ENCODE peak calls at places on chromosomes 1 and 21, in ten cellular contexts. B is epithelial cell of esophagus, N is WTC11, E is cardiac fibroblast, I is right lobe of liver, H is lung, K is bronchial epithelial cell, J is heart right ventricle, M is upper lobe of right lung, Z is astrocyte of the spinal cord. Y is an unnamed sample.

GRCh38 chr1:183209533-183210158 is 23.6 kb downstream of the LAMC2 start:
- DNase-seq in J (no peak), M (no peak), E (peak), H (no peak), K (peak), B (peak), N (no peak), I (no peak), Z (peak), Y (no peak)

GRCh38 chr1:245205396-245205795 is 50.6 kb downstream of the KIF26B start:
- DNase-seq in Z (no peak), H (no peak), M (no peak), N (no peak), E (no peak), K (no peak), J (no peak), I (no peak), B (no peak), Y (no peak)

GRCh38 chr1:220776725-220777326 is 9.9 kb upstream of the MTARC1 start:
- DNase-seq in M (peak), E (peak), K (peak), N (peak), Z (peak), I (peak), H (peak), B (peak), J (peak), Y (peak)

GRCh38 chr21:38819719-38820147 is 14.0 kb downstream of the ETS2 start:
- DNase-seq in N (no peak), B (peak), Z (peak), M (no peak), J (no peak), I (no peak), E (no peak), H (peak), K (peak), Y (no peak)

GRCh38 chr1:203290261-203291089 is 14.8 kb upstream of the BTG2 start:
- DNase-seq in B (peak), N (peak), Z (peak), K (peak), M (peak), E (peak), J (peak), H (peak), I (peak), Y (peak)

GRCh38 chr1:17671741-17672140 is 83.4 kb upstream of the ACTL8 start:
- DNase-seq in N (peak), H (no peak), M (no peak), B (no peak), J (no peak), Z (no peak), K (no peak), I (no peak), E (no peak), Y (no peak)

GRCh38 chr21:32604484-32604883 is 7.7 kb downstream of the CFAP298 start:
- DNase-seq in E (no peak), J (no peak), K (no peak), M (no peak), N (peak), I (no peak), H (no peak), Z (no peak), B (no peak), Y (no peak)

GRCh38 chr1:244050835-244051444 is at the start of gene ZBTB18:
- DNase-seq in K (no peak), N (no peak), J (peak), Z (peak), B (no peak), E (peak), H (no peak), M (no peak), I (no peak), Y (no peak)

GRCh38 chr21:18603246-18603645 is 199.7 kb upstream of the TMPRSS15 start:
- DNase-seq in I (no peak), E (no peak), K (no peak), M (no peak), H (no peak), Z (no peak), B (no peak), N (no peak), J (no peak), Y (no peak)

GRCh38 chr1:3357526-3358297 is 96.8 kb upstream of the ARHGEF16 start:
- DNase-seq in N (no peak), Z (no peak), K (no peak), I (no peak), M (no peak), H (no peak), B (no peak), E (no peak), J (no peak), Y (no peak)

GRCh38 chr1:14999441-14999840 is 154.1 kb upstream of the TMEM51 start:
- DNase-seq in Z (no peak), E (no peak), B (no peak), K (no peak), H (no peak), J (no peak), M (no peak), I (no peak), N (no peak), Y (no peak)

GRCh38 chr1:163094182-163094581 is 25.0 kb downstream of the RGS4 start:
- DNase-seq in B (no peak), J (no peak), H (no peak), I (no peak), M (no peak), Z (no peak), N (no peak), K (peak), E (no peak), Y (no peak)

GRCh38 chr1:39509360-39510009 is 18.0 kb downstream of the BMP8A start:
- DNase-seq in B (no peak), M (no peak), E (peak), H (no peak), K (no peak), Z (peak), I (peak), J (peak), N (no peak), Y (no peak)

GRCh38 chr1:180754453-180754852 is 122.6 kb downstream of the XPR1 start:
- DNase-seq in B (no peak), I (no peak), N (no peak), M (no peak), E (no peak), H (no peak), K (no peak), J (no peak), Z (no peak), Y (no peak)

GRCh38 chr1:212162635-212163034 is 122.6 kb upstream of the PPP2R5A start:
- DNase-seq in Z (peak), M (no peak), I (peak), N (no peak), B (peak), K (peak), H (no peak), E (peak), J (peak), Y (no peak)

DNA sequence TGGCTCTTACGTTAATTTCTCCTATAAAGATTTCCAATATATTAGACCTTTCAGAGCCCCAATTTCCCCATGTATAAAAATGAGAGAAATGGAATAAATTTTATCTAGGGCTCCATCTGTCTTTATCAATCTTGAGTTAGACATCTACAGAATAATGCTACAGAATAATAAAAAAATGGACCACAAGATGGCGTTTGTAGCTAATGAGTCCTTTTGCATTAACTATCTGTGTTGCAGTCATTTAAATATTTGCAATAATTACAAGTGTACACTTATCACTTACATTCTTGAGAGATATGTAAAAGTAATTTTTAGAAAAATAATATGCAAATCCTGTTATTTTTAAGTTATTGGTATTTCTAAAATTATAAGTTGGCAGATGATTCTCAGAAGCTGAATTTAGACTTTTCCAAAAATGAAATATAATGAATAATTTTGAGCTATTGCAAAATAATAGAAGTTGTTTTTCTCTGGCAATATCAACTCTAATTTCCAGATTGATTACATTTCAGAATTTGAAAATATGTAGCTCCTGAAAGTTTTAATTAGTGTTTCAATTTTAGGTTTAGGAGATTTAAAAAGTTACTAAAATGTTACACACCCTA is 87.7 kb downstream of the SNX7 start:
- DNase-seq in Z (peak), B (peak), I (no peak), E (peak), M (no peak), K (peak), H (no peak), N (no peak), J (no peak), Y (no peak)
- TF ChIP-seq CTCF in Z (peak), B (peak), I (peak), E (peak), M (peak), K (peak), H (no peak), N (no peak), J (no peak), Y (no peak)

DNA sequence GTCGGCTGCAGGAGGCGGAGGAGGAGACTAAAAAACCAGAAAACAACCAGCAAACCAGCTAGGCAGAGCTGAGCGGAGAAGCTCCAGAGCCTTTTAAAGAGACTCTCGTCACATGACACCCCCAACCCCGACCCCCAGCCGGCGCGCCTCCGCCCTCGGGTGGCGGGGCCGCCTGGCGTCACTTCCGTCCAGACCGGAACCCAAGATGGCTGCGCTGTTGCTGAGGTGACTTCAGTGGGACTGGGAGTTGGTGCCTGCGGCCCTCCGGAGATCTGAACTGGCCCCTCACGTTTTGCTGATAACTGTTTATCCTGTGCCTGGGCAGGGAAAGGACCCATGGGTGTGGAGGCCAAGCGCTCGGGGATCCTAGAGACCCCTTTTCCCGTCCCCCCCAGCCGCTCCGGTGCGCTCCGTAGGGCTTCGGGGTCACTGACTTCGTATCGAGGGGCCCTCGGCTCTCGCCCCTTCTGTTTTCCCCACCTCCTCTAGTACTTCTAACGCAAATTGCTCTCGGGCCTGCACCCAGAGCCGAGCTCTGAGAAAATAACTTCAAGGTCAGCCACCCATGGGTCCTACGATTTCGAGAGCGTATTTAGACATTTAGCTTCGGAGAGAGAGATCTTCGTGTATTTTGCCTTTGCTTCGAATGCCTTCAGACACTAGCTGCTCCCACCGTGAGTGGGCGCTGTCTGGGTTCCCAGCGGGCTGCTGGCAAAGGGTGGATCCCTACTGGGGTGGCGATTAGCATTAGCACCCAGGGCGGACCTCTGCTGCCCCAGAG is at the start of gene SDHC:
- DNase-seq in E (peak), B (peak), Z (peak), N (peak), J (peak), K (peak), M (peak), H (peak), I (peak), Y (peak)
- TF ChIP-seq CTCF in E (peak), B (peak), Z (peak), N (no peak), J (no peak), K (peak), M (no peak), H (no peak), I (peak), Y (no peak)

DNA sequence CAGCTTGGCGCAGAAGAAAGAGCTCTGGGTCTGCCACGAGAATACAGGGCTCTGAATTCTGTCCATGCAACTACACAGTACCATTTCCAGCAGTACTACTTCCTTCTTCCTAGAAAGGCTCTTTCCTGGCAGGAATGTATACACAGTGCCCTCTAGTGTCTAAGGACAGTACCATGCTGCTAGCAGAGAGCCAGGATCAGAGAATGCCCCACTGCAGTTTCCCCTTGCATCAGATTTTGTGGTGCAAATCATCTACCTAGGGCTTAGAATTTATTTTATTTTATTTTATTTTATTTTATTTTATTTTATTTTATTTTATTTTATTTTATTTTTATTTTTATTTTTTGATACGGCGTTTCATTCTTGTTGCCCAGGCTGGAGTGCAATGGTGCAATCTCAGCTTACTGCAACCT is 50.8 kb downstream of the PAX7 start:
- DNase-seq in K (peak), Z (no peak), J (no peak), N (no peak), E (peak), H (peak), B (peak), M (no peak), I (no peak), Y (no peak)
- TF ChIP-seq CTCF in K (peak), Z (peak), J (no peak), N (peak), E (peak), H (peak), B (peak), M (peak), I (peak), Y (no peak)

GRCh38 chr1:94227624-94228023 is 9.8 kb downstream of the ARHGAP29 start:
- DNase-seq in J (no peak), E (no peak), Z (no peak), M (no peak), K (no peak), N (no peak), B (no peak), I (no peak), H (no peak), Y (no peak)
- TF ChIP-seq CTCF in J (no peak), E (no peak), Z (no peak), M (no peak), K (no peak), N (no peak), B (no peak), I (no peak), H (no peak), Y (no peak)

GRCh38 chr1:94538243-94538827 is 3.2 kb downstream of the F3 start:
- DNase-seq in Z (peak), J (no peak), H (no peak), M (no peak), B (no peak), N (peak), I (no peak), E (no peak), K (peak), Y (no peak)
- TF ChIP-seq CTCF in Z (peak), J (no peak), H (no peak), M (no peak), B (peak), N (no peak), I (no peak), E (no peak), K (no peak), Y (no peak)

GRCh38 chr21:35027558-35028450 is 21.3 kb downstream of the RUNX1 start:
- DNase-seq in I (no peak), Z (no peak), E (no peak), M (no peak), B (no peak), H (no peak), K (no peak), J (no peak), N (no peak), Y (no peak)

GRCh38 chr21:35025206-35026152 is 23.6 kb downstream of the RUNX1 start:
- DNase-seq in I (no peak), E (no peak), M (no peak), K (no peak), B (no peak), N (no peak), H (no peak), Z (no peak), J (no peak), Y (no peak)

GRCh38 chr21:35026153-35026499 is 23.0 kb downstream of the RUNX1 start:
- DNase-seq in J (no peak), Z (peak), I (no peak), E (no peak), B (no peak), N (no peak), K (no peak), H (no peak), M (no peak), Y (no peak)

GRCh38 chr21:35028451-35028757 is 20.7 kb downstream of the RUNX1 start:
- DNase-seq in N (no peak), E (no peak), B (no peak), I (no peak), M (no peak), J (no peak), Z (no peak), H (no peak), K (no peak), Y (no peak)

GRCh38 chr21:35026617-35027557 is 22.2 kb downstream of the RUNX1 start:
- DNase-seq in J (peak), B (peak), N (peak), Z (peak), E (peak), H (peak), K (peak), I (peak), M (peak), Y (no peak)
- TF ChIP-seq CTCF in J (no peak), B (no peak), N (no peak), Z (peak), E (no peak), H (no peak), K (no peak), I (no peak), M (no peak), Y (no peak)

GRCh38 chr1:45299981-45300668 is 26.6 kb upstream of the HPDL start:
- DNase-seq in K (peak), Z (peak), I (no peak), N (no peak), J (peak), E (peak), M (no peak), H (peak), B (peak), Y (no peak)

GRCh38 chr1:45299296-45299695 is 27.4 kb upstream of the HPDL start:
- DNase-seq in E (no peak), J (no peak), Z (no peak), I (no peak), B (no peak), K (no peak), M (no peak), N (no peak), H (no peak), Y (no peak)

GRCh38 chr1:45302505-45303331 is 24.0 kb upstream of the HPDL start:
- DNase-seq in M (no peak), B (no peak), Z (no peak), K (no peak), N (no peak), I (no peak), E (no peak), H (no peak), J (no peak), Y (no peak)

GRCh38 chr1:45297604-45298356 is 28.9 kb upstream of the HPDL start:
- DNase-seq in B (no peak), I (no peak), N (no peak), E (no peak), J (no peak), H (no peak), M (no peak), Z (no peak), K (no peak), Y (no peak)

GRCh38 chr1:45300669-45300997 is 26.1 kb upstream of the HPDL start:
- DNase-seq in M (no peak), K (no peak), H (no peak), I (no peak), N (no peak), Z (no peak), B (no peak), E (no peak), J (no peak), Y (no peak)
- TF ChIP-seq CTCF in M (no peak), K (no peak), H (no peak), I (no peak), N (peak), Z (no peak), B (no peak), E (no peak), J (no peak), Y (no peak)

GRCh38 chr1:155596864-155597263 is 13.2 kb upstream of the MSTO1 start:
- DNase-seq in E (no peak), J (no peak), B (no peak), M (no peak), K (no peak), H (no peak), I (no peak), Z (no peak), N (no peak), Y (no peak)

DNA sequence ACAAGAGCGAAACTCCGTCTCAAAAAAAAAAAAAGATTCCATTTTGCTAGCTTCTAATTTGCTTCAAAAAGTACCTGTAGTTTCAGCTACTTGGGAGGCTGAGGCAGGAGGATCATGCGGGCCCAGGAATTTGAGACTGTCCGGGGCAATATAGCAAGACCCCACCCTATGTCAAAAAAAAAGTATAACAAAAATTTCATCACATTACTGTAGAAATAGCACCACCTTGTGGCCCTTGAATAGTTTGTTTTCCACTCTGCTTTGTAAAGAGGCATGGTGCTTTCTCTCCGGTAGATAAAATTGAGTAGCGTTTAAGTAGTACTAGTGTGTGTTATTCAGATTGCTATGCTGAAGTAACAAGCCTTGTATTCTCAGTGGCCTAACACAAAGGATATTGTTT is 18.2 kb upstream of the MSTO1 start:
- DNase-seq in M (no peak), J (peak), N (no peak), B (peak), K (peak), E (peak), H (no peak), Z (peak), I (no peak), Y (no peak)
- TF ChIP-seq CTCF in M (peak), J (peak), N (peak), B (peak), K (peak), E (peak), H (peak), Z (peak), I (peak), Y (no peak)